ENCODE peak calls at places on chromosomes 4 and X, in six cellular contexts. C is right atrium auricular region; G is bronchial epithelial cell; H is cardiac fibroblast; T is CD8-positive, alpha-beta T cell; A is A673. F is an unnamed sample.

GRCh38 chrX:12349201-12349600 is 210.9 kb downstream of the FRMPD4 start:
- DNase-seq in C (no peak), G (no peak), H (no peak), T (no peak), A (peak), F (no peak)

GRCh38 chr4:150229538-150229937 is 151.3 kb downstream of the DCLK2 start:
- DNase-seq in C (no peak), G (peak), H (peak), T (no peak), A (peak), F (peak)

GRCh38 chr4:113278324-113278934 is 229.0 kb downstream of the ANK2 start:
- DNase-seq in C (peak), G (peak), H (peak), T (no peak), A (peak), F (peak)

GRCh38 chrX:37314526-37314925 is 34.6 kb upstream of the PRRG1 start:
- DNase-seq in C (no peak), G (no peak), H (peak), T (no peak), A (no peak), F (peak)

GRCh38 chrX:69543572-69543971 is 39.4 kb downstream of the NALF2 start:
- DNase-seq in C (no peak), G (no peak), H (no peak), T (no peak), A (no peak), F (no peak)

GRCh38 chr4:16745009-16745408 is 153.4 kb downstream of the LDB2 start:
- DNase-seq in C (no peak), G (no peak), H (peak), T (no peak), A (no peak), F (peak)

GRCh38 chr4:138507527-138507926 is 265.4 kb upstream of the SLC7A11 start:
- DNase-seq in C (no peak), G (no peak), H (peak), T (no peak), A (no peak), F (peak)

GRCh38 chrX:15804563-15804962 is 14.3 kb downstream of the ZRSR2 start:
- DNase-seq in C (no peak), G (no peak), H (no peak), T (no peak), A (no peak), F (no peak)

GRCh38 chr4:148447672-148448071 is 5.5 kb upstream of the NR3C2 start:
- DNase-seq in C (no peak), G (peak), H (no peak), T (no peak), A (peak), F (no peak)

GRCh38 chrX:44705817-44706551 is 137.8 kb upstream of the DUSP21 start:
- DNase-seq in C (no peak), G (no peak), H (no peak), T (no peak), A (no peak), F (no peak)

GRCh38 chr4:74433541-74434172 is 11.3 kb upstream of the AREG start:
- DNase-seq in C (no peak), G (no peak), H (no peak), T (no peak), A (no peak), F (no peak)

GRCh38 chr4:8494218-8494617 is 53.6 kb downstream of the TRMT44 start:
- DNase-seq in C (no peak), G (no peak), H (no peak), T (no peak), A (no peak), F (no peak)

GRCh38 chr4:68434836-68435235 is 12.4 kb upstream of the TMPRSS11E start:
- DNase-seq in C (no peak), G (no peak), H (no peak), T (no peak), A (no peak), F (no peak)

GRCh38 chr4:65668201-65669007 is 1.9 kb downstream of the EPHA5 start:
- DNase-seq in C (no peak), G (no peak), H (peak), T (no peak), A (peak), F (peak)

GRCh38 chrX:112820364-112821308 is 20.0 kb downstream of the AMOT start:
- DNase-seq in C (no peak), G (peak), H (no peak), T (no peak), A (no peak), F (no peak)

GRCh38 chrX:531611-531936 is 99.0 kb upstream of the SHOX start:
- DNase-seq in C (no peak), G (no peak), H (no peak), T (no peak), A (no peak), F (no peak)

GRCh38 chrX:15598031-15598430 is 2.7 kb downstream of the ACE2 start:
- DNase-seq in C (no peak), G (no peak), H (no peak), T (no peak), A (no peak), F (no peak)

GRCh38 chr4:42397635-42398447 is 553 bp downstream of the SHISA3 start:
- DNase-seq in C (no peak), G (no peak), H (peak), T (no peak), A (peak), F (peak)

GRCh38 chr4:84971319-84971932 is 4.9 kb upstream of the WDFY3 start:
- DNase-seq in C (no peak), G (peak), H (peak), T (no peak), A (peak), F (peak)

GRCh38 chr4:4501678-4502077 is 40.2 kb downstream of the STX18 start:
- DNase-seq in C (no peak), G (no peak), H (no peak), T (no peak), A (no peak), F (no peak)

GRCh38 chr4:77036206-77036605 is 39.6 kb downstream of the CCNI start:
- DNase-seq in C (no peak), G (no peak), H (peak), T (no peak), A (no peak), F (peak)

GRCh38 chr4:184099033-184099432 is 118.6 kb downstream of the ENPP6 start:
- DNase-seq in C (no peak), G (no peak), H (no peak), T (no peak), A (no peak), F (no peak)

GRCh38 chr4:143234153-143234552 is 49.4 kb downstream of the USP38 start:
- DNase-seq in C (no peak), G (no peak), H (no peak), T (no peak), A (no peak), F (no peak)

GRCh38 chr4:176778063-176778462 is 14.7 kb downstream of the VEGFC start:
- DNase-seq in C (no peak), G (peak), H (peak), T (no peak), A (no peak), F (peak)

GRCh38 chr4:147599764-147600163 is 17.4 kb upstream of the TMEM184C start:
- DNase-seq in C (no peak), G (no peak), H (peak), T (no peak), A (no peak), F (no peak)

GRCh38 chr4:125321709-125322362 is 7.1 kb downstream of the FAT4 start:
- DNase-seq in C (no peak), G (peak), H (peak), T (no peak), A (peak), F (peak)

GRCh38 chr4:180960758-180961401 is 1282.3 kb upstream of the TENM3 start:
- DNase-seq in C (no peak), G (no peak), H (no peak), T (no peak), A (peak), F (no peak)
- TF ChIP-seq CTCF in C (no peak), G (no peak), H (no peak), T (no peak), A (peak), F (peak)

GRCh38 chr4:53592686-53593641 is 1.7 kb upstream of the LNX1 start:
- DNase-seq in C (peak), G (peak), H (peak), T (no peak), A (no peak), F (peak)

GRCh38 chr4:53592128-53592527 is 842 bp upstream of the LNX1 start:
- DNase-seq in C (no peak), G (peak), H (peak), T (no peak), A (peak), F (no peak)

GRCh38 chr4:53593765-53594164 is 2.5 kb upstream of the LNX1 start:
- DNase-seq in C (no peak), G (no peak), H (no peak), T (no peak), A (peak), F (no peak)

GRCh38 chr4:53589511-53589910 is 1.8 kb downstream of the LNX1 start:
- DNase-seq in C (no peak), G (no peak), H (no peak), T (no peak), A (no peak), F (no peak)

GRCh38 chr4:53591372-53591892 is at the start of gene LNX1:
- DNase-seq in C (no peak), G (peak), H (no peak), T (no peak), A (no peak), F (no peak)
- H3K4me3 ChIP-seq in C (no peak), G (peak), H (no peak), T (no peak), A (no peak), F (no peak)

GRCh38 chr4:173317003-173317402 is 17.2 kb downstream of the HMGB2 start:
- DNase-seq in C (no peak), G (no peak), H (no peak), T (no peak), A (peak), F (no peak)

GRCh38 chr4:173316060-173316459 is 18.1 kb downstream of the HMGB2 start:
- DNase-seq in C (no peak), G (peak), H (no peak), T (no peak), A (no peak), F (no peak)

GRCh38 chr4:173314715-173315114 is 19.4 kb downstream of the HMGB2 start:
- DNase-seq in C (no peak), G (no peak), H (no peak), T (no peak), A (no peak), F (no peak)

GRCh38 chr4:173319696-173320095 is 14.5 kb downstream of the HMGB2 start:
- DNase-seq in C (no peak), G (peak), H (peak), T (no peak), A (no peak), F (no peak)

DNA sequence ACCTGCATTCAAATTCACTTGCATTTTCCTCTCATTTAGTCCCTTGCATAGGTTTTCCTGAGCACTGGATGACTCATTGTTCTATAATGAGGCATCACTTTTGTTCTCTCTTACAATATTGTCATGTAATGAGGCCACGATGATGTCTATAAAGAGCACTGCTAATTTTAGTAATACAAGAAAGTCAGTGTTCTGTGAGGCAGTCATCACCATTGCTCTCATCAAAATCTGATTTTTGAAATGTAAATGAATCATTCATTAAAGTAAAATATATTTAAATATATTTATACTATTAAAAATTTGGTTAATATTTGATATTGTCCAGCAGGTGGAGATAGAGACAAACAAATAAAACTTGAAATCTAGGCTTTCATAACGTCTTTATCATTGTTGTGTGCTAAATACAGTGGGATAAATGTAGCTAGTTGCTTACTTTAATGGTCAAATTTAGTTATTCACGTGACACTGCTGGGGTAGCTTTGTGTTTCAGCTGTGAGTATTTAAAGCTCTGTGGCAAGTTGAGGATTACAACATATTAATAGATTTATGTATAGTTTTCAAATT is 15.4 kb downstream of the HMGB2 start:
- DNase-seq in C (no peak), G (peak), H (peak), T (no peak), A (peak), F (peak)
- TF ChIP-seq CTCF in C (peak), G (peak), H (no peak), T (peak), A (peak), F (peak)

DNA sequence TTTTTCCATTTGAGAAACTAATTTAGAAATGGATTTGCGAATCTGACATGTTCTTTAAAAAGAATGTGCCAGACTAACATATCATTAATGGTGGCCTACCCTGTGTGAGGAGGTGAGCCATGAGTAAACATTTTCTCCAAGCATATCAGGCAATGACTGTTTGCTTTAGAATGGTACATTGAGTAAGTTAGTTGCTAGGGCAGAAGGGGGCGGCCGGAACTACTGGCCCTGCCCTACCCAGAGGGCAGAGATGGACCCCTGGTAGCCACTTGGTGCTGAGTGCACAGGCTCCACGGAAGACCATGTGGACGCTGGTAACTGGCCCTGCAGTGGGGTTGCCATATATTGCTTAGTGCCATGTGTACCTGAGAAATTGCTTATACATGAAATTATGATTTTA is 8.6 kb downstream of the FNIP2 start:
- DNase-seq in C (no peak), G (peak), H (no peak), T (no peak), A (no peak), F (no peak)
- H3K4me3 ChIP-seq in C (no peak), G (no peak), H (no peak), T (no peak), A (no peak), F (no peak)

GRCh38 chrX:34341814-34342213 is 209.7 kb upstream of the FAM47A start:
- DNase-seq in C (no peak), G (no peak), H (no peak), T (no peak), A (no peak), F (no peak)

GRCh38 chrX:34343001-34343400 is 210.9 kb upstream of the FAM47A start:
- DNase-seq in C (no peak), G (no peak), H (no peak), T (no peak), A (no peak), F (no peak)

GRCh38 chrX:34338046-34338445 is 205.9 kb upstream of the FAM47A start:
- DNase-seq in C (no peak), G (no peak), H (no peak), T (no peak), A (peak), F (no peak)

GRCh38 chrX:34341258-34341657 is 209.1 kb upstream of the FAM47A start:
- DNase-seq in C (no peak), G (peak), H (peak), T (no peak), A (peak), F (no peak)
- TF ChIP-seq CTCF in C (no peak), G (no peak), H (no peak), T (no peak), A (peak), F (no peak)

DNA sequence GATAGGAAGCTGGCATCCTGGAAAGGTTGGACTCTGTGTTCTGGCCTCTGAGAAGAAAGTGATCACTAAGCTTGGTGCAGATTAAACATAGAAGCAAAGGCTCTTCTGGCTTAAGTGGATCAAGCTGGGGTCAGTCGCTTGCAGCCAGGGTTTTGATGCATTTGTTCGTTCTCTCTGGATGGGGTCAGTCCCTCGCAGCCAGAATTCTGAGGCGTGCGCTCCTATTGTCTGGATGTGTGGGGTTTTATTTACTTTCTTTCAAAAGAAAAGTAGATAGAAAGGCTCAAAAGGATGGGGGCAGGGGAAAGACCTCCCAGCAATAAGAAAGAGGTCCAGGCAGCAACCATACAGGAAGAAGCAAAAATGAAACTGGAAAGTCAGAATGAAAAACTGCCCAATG is 152.6 kb downstream of the DHRSX start:
- DNase-seq in C (no peak), G (no peak), H (no peak), T (no peak), A (no peak), F (no peak)
- H3K4me3 ChIP-seq in C (no peak), G (no peak), H (no peak), T (no peak), A (no peak), F (no peak)

GRCh38 chrX:115939636-115940160 is 230.8 kb upstream of the AGTR2 start:
- DNase-seq in C (no peak), G (no peak), H (no peak), T (no peak), A (no peak), F (no peak)

GRCh38 chrX:115941388-115941787 is 229.2 kb upstream of the AGTR2 start:
- DNase-seq in C (no peak), G (no peak), H (no peak), T (no peak), A (no peak), F (no peak)

GRCh38 chrX:115939070-115939469 is 231.5 kb upstream of the AGTR2 start:
- DNase-seq in C (no peak), G (no peak), H (no peak), T (no peak), A (no peak), F (no peak)

GRCh38 chrX:115940348-115940747 is 230.2 kb upstream of the AGTR2 start:
- DNase-seq in C (no peak), G (no peak), H (no peak), T (no peak), A (no peak), F (no peak)

GRCh38 chrX:115940888-115941332 is 229.6 kb upstream of the AGTR2 start:
- DNase-seq in C (peak), G (no peak), H (peak), T (no peak), A (peak), F (peak)
- TF ChIP-seq CTCF in C (peak), G (no peak), H (no peak), T (no peak), A (peak), F (peak)

DNA sequence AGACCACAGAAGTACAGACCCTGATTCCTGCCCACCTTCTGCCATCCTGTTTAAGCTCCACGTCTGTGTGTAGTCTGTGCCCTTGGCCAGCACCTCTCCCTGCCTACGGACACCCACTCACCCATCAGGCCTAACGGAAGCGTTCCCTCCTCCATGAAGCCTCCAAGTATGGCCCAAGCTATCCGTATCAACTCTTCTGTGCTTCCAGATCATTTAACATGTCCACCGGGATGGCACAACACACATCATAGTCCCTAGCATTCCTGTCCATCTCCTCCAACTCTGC is 11.7 kb downstream of the WDR1 start:
- DNase-seq in C (no peak), G (no peak), H (no peak), T (no peak), A (no peak), F (no peak)
- H3K4me3 ChIP-seq in C (no peak), G (no peak), H (no peak), T (peak), A (no peak), F (no peak)

GRCh38 chr4:180060159-180060889 is 2182.9 kb upstream of the TENM3 start:
- DNase-seq in C (no peak), G (peak), H (no peak), T (no peak), A (peak), F (peak)
- TF ChIP-seq CTCF in C (no peak), G (no peak), H (no peak), T (no peak), A (peak), F (peak)

GRCh38 chrX:13574600-13574999 is 5.2 kb downstream of the EGFL6 start:
- DNase-seq in C (no peak), G (no peak), H (no peak), T (no peak), A (no peak), F (no peak)
- H3K4me3 ChIP-seq in C (no peak), G (no peak), H (no peak), T (no peak), A (no peak), F (no peak)